ENCODE peak calls at places on chromosomes 11 and 22, in nine cellular contexts. R is mammary epithelial cell, T is OCI-LY7, O is colonic mucosa, M is ovary, Q is upper lobe of right lung, F is adrenal gland, X is PC-9, G is A549. V is an unnamed sample.
A peak's percentile ranks its signal among the peaks of the same experiment; 100 is the strongest.

GRCh38 chr11:104337273-104337672 is 173.3 kb upstream of the PDGFD start:
- DNase-seq in O (no peak), X (no peak), T (no peak), M (no peak), F (peak; percentile 16), Q (no peak), R (peak; percentile 6), G (no peak), V (no peak)

GRCh38 chr22:19240813-19241592 is 50.5 kb downstream of the CLTCL1 start:
- DNase-seq in R (no peak), T (no peak), O (no peak), M (no peak), Q (no peak), X (no peak), F (no peak), G (no peak), V (no peak)

GRCh38 chr11:10650630-10651029 is 42.9 kb downstream of the IRAG1 start:
- DNase-seq in M (no peak), F (no peak), R (no peak), O (no peak), T (no peak), G (no peak), Q (peak; percentile 13), X (no peak), V (no peak)

GRCh38 chr22:28609921-28610320 is 69.7 kb downstream of the TTC28 start:
- DNase-seq in G (no peak), X (no peak), T (no peak), O (no peak), Q (no peak), F (no peak), M (no peak), R (no peak), V (no peak)

GRCh38 chr22:19622061-19622441 is 92.3 kb upstream of the SEPTIN5 start:
- DNase-seq in O (no peak), T (peak; percentile 82), Q (no peak), F (no peak), M (no peak), G (no peak), X (no peak), R (no peak), V (no peak)

GRCh38 chr11:7892751-7893356 is 38.2 kb downstream of the OR10A6 start:
- DNase-seq in G (peak; percentile 57), R (peak; percentile 49), O (no peak), F (no peak), Q (no peak), M (no peak), T (peak; percentile 84), X (peak; percentile 43), V (no peak)

GRCh38 chr11:32479291-32479690 is 44.0 kb upstream of the WT1 start:
- DNase-seq in G (no peak), R (no peak), M (no peak), F (no peak), T (no peak), Q (no peak), O (no peak), X (no peak), V (no peak)

GRCh38 chr22:38016182-38017078 is 32.1 kb upstream of the SOX10 start:
- DNase-seq in G (peak; percentile 19), M (peak; percentile 73), Q (no peak), T (no peak), F (peak; percentile 62), X (no peak), O (peak; percentile 69), R (peak; percentile 34), V (no peak)

GRCh38 chr22:35312198-35313059 is 12.7 kb downstream of the TOM1 start:
- DNase-seq in G (no peak), R (peak; percentile 91), O (peak; percentile 79), T (no peak), Q (peak; percentile 44), F (no peak), X (peak; percentile 99), M (peak; percentile 7), V (peak; percentile 63)

GRCh38 chr11:110892741-110893285 is 180.6 kb upstream of the ARHGAP20 start:
- DNase-seq in T (no peak), Q (no peak), G (no peak), F (no peak), R (no peak), O (no peak), X (no peak), M (no peak), V (no peak)

GRCh38 chr11:10325398-10326079 is 20.7 kb downstream of the ADM start:
- DNase-seq in O (no peak), Q (no peak), X (no peak), R (no peak), M (no peak), G (no peak), T (no peak), F (no peak), V (no peak)

GRCh38 chr11:116772443-116773202 is at the start of gene BUD13:
- DNase-seq in F (peak; percentile 84), R (peak; percentile 85), M (peak; percentile 94), T (peak; percentile 94), Q (peak; percentile 97), X (peak; percentile 76), O (peak; percentile 94), G (peak; percentile 89), V (peak; percentile 93)

GRCh38 chr11:12625438-12626071 is 48.7 kb upstream of the TEAD1 start:
- DNase-seq in X (no peak), T (no peak), O (no peak), Q (no peak), G (peak; percentile 28), M (no peak), F (no peak), R (peak; percentile 12), V (no peak)

GRCh38 chr11:133950874-133951483 is 5.8 kb downstream of the IGSF9B start:
- DNase-seq in M (no peak), O (no peak), X (no peak), Q (no peak), R (no peak), F (no peak), T (no peak), G (no peak), V (peak; percentile 86)

GRCh38 chr11:61922539-61922938 is 5.2 kb upstream of the RAB3IL1 start:
- DNase-seq in G (no peak), Q (no peak), M (peak; percentile 84), O (peak; percentile 69), T (no peak), F (peak; percentile 69), R (no peak), X (no peak), V (peak; percentile 83)

GRCh38 chr11:130847517-130847916 is 68.8 kb downstream of the SNX19 start:
- DNase-seq in T (no peak), R (peak; percentile 99), G (peak; percentile 75), F (no peak), M (no peak), O (no peak), Q (no peak), X (peak; percentile 83), V (no peak)

GRCh38 chr11:37712246-37712645 is 1114.2 kb upstream of the RAG2 start:
- DNase-seq in T (no peak), O (no peak), R (no peak), G (no peak), X (no peak), F (no peak), M (no peak), Q (no peak), V (no peak)

DNA sequence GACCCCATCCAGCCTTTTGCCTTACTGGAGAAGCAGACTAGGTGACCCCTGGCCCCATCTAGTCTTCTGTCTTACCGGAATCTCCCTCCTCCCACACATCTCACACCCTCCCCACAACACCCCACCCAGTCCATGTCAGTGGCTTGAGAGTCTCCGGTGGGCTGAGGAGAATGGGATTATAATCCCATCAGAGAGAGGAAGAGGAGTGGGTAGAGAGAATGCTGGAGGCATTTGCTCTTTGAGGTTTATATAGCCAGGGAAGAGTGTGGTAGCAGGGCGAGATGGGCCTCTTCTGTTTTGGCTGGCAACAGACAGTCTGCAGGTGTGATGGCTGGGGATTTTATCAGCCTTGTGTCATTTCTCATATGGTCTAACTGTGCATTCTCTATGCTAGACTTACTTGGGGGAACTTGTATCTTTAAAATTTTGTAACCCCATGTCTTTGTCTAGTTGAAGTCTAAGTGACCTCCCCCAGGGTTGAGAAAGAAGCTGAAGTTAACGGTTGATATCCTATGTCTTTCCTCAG is 50.3 kb downstream of the GRAMD1B start:
- DNase-seq in Q (no peak), O (no peak), G (no peak), T (no peak), X (no peak), F (no peak), M (no peak), R (no peak), V (no peak)
- H3K27ac ChIP-seq in Q (no peak overlapping the region), O (no peak overlapping the region), G (peak overlapping the region; percentile 4), T (no peak overlapping the region), X (no peak overlapping the region), F (no peak overlapping the region), M (no peak overlapping the region), R (no peak overlapping the region), V (no peak overlapping the region)

GRCh38 chr22:24706050-24706449 is 68.5 kb downstream of the PIWIL3 start:
- DNase-seq in Q (no peak), F (no peak), X (no peak), R (no peak), T (no peak), M (no peak), O (no peak), G (peak; percentile 12), V (no peak)
- TF ChIP-seq CTCF in Q (no peak), F (no peak), X (no peak), R (no peak), T (no peak), M (no peak), O (no peak), G (peak; percentile 6), V (no peak)

DNA sequence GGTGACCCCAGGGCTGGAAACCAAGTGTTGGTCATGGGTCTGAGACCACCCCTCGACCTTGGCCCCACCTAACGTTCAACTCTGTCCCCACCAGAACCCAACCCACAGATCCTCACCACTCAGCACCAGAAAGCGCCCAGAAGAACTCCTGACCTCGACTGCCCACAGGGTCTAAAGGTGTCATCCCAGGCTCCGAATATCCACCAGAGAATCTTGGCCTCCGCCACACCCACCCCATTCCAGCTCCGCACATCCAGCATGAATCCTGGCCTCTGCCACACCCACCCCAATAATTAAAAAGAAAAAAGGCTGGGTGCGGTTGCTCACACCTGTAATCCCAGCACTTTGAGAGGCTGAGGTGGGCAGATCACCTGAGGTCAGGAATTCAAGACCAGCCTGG is 1.3 kb downstream of the CERK start:
- DNase-seq in Q (no peak), O (peak; percentile 69), G (no peak), F (no peak), T (no peak), M (no peak), X (no peak), R (no peak), V (no peak)
- H3K4me3 ChIP-seq in Q (peak overlapping the region; percentile 87), O (peak overlapping the region; percentile 84), G (peak overlapping the region; percentile 96), F (no peak overlapping the region), T (peak overlapping the region; percentile 77), M (peak overlapping the region; percentile 69), X (peak overlapping the region; percentile 81), R (no peak overlapping the region), V (peak overlapping the region; percentile 84)

GRCh38 chr11:44116433-44116832 is 21.0 kb downstream of the EXT2 start:
- DNase-seq in O (no peak), M (no peak), G (no peak), X (no peak), F (no peak), T (no peak), R (no peak), Q (no peak), V (no peak)
- H3K27ac ChIP-seq in O (no peak overlapping the region), M (no peak overlapping the region), G (no peak overlapping the region), X (no peak overlapping the region), F (no peak overlapping the region), T (no peak overlapping the region), R (no peak overlapping the region), Q (no peak overlapping the region), V (no peak overlapping the region)